ENCODE peak calls at places on chromosomes 11 and 22, in eight cellular contexts. I, H, Z, J, B, W, X and U are unnamed samples.

GRCh38 chr11:67483498-67483798 is 622 bp downstream of the AIP start:
- DNase-seq in W (no peak), H (no peak), J (no peak), Z (no peak), X (no peak), B (no peak), I (no peak), U (no peak)

GRCh38 chr11:548700-549603 is 11.6 kb downstream of the LMNTD2 start:
- DNase-seq in Z (no peak), J (no peak), B (no peak), X (no peak), I (no peak), H (no peak), W (no peak), U (no peak)

GRCh38 chr11:108620958-108621772 is 27.6 kb upstream of the EXPH5 start:
- DNase-seq in Z (no peak), I (no peak), W (no peak), J (no peak), B (no peak), X (peak), H (no peak), U (no peak)

GRCh38 chr11:88280673-88281316 is 56.7 kb downstream of the CTSC start:
- DNase-seq in W (no peak), I (no peak), Z (no peak), X (no peak), J (no peak), B (no peak), H (no peak), U (no peak)

GRCh38 chr22:24216541-24217209 is 28.2 kb downstream of the GGT5 start:
- DNase-seq in B (no peak), J (no peak), X (peak), I (no peak), W (no peak), H (no peak), Z (no peak), U (no peak)

GRCh38 chr22:38657248-38657909 is 941 bp downstream of the CBY1 start:
- DNase-seq in I (no peak), X (peak), B (peak), Z (peak), H (peak), J (no peak), W (peak), U (peak)

GRCh38 chr11:133021503-133021902 is 510.8 kb downstream of the OPCML start:
- DNase-seq in X (no peak), J (no peak), H (no peak), Z (no peak), B (no peak), W (no peak), I (no peak), U (no peak)

GRCh38 chr22:49967333-49968241 is 7.0 kb downstream of the PIM3 start:
- DNase-seq in J (no peak), B (no peak), H (no peak), Z (no peak), W (no peak), X (no peak), I (peak), U (no peak)

GRCh38 chr22:49587421-49587820 is 240.3 kb downstream of the BRD1 start:
- DNase-seq in B (no peak), W (no peak), J (no peak), Z (no peak), X (no peak), H (no peak), I (no peak), U (no peak)

GRCh38 chr11:88303037-88303436 is 34.5 kb downstream of the CTSC start:
- DNase-seq in J (no peak), H (no peak), Z (no peak), B (no peak), I (no peak), X (peak), W (no peak), U (no peak)

GRCh38 chr11:88555829-88556202 is 218.3 kb upstream of the CTSC start:
- DNase-seq in I (no peak), J (no peak), Z (no peak), B (no peak), H (no peak), X (no peak), W (no peak), U (no peak)

GRCh38 chr22:47432683-47433082 is 670.2 kb downstream of the TBC1D22A start:
- DNase-seq in Z (no peak), I (no peak), H (no peak), J (no peak), W (no peak), B (no peak), X (no peak), U (no peak)

GRCh38 chr11:117045196-117045595 is 53.0 kb downstream of the SIK3 start:
- DNase-seq in H (no peak), W (no peak), Z (no peak), X (no peak), B (no peak), J (no peak), I (no peak), U (no peak)

GRCh38 chr11:82682003-82682751 is 51.5 kb downstream of the FAM181B start:
- DNase-seq in J (peak), H (no peak), I (peak), Z (no peak), B (peak), W (no peak), X (peak), U (peak)